ENCODE peak calls at places on chromosomes 5 and 9, in ten cellular contexts. S is right lobe of liver, K is prostate gland, D is MM.1S, A is astrocyte, H is colonic mucosa, C is ovary, Z is HCT116, E is hepatocyte, G is GM23338. T is an unnamed sample.

GRCh38 chr5:107361945-107362344 is 308.8 kb downstream of the EFNA5 start:
- DNase-seq in S (peak; percentile 19), K (no peak), D (no peak), A (no peak), H (no peak), C (no peak), Z (no peak), E (peak; percentile 52), G (no peak), T (peak; percentile 58)

GRCh38 chr5:148747536-148747906 is 78.9 kb upstream of the ADRB2 start:
- DNase-seq in S (no peak), K (no peak), D (no peak), A (no peak), H (no peak), C (no peak), Z (no peak), E (no peak), G (no peak), T (no peak)

GRCh38 chr5:143044265-143044664 is 274.1 kb downstream of the ARHGAP26 start:
- DNase-seq in S (no peak), K (no peak), D (no peak), A (no peak), H (no peak), C (no peak), Z (no peak), E (no peak), G (no peak), T (no peak)

GRCh38 chr5:84197542-84197941 is 187.1 kb downstream of the EDIL3 start:
- DNase-seq in S (no peak), K (no peak), D (peak; percentile 15), A (no peak), H (no peak), C (no peak), Z (no peak), E (no peak), G (no peak), T (no peak)

GRCh38 chr5:133245191-133246052 is 193.6 kb downstream of the HSPA4 start:
- DNase-seq in S (no peak), K (no peak), D (no peak), A (peak; percentile 98), H (no peak), C (no peak), Z (peak; percentile 93), E (peak; percentile 44), G (no peak), T (peak; percentile 95)

GRCh38 chr9:13557724-13558123 is 278.2 kb upstream of the MPDZ start:
- DNase-seq in S (no peak), K (no peak), D (no peak), A (no peak), H (no peak), C (no peak), Z (no peak), E (no peak), G (no peak), T (no peak)

GRCh38 chr5:150600951-150601773 is 39.3 kb upstream of the SYNPO start:
- DNase-seq in S (peak; percentile 16), K (no peak), D (no peak), A (no peak), H (no peak), C (no peak), Z (no peak), E (no peak), G (no peak), T (no peak)

GRCh38 chr5:173757817-173758216 is 130.3 kb upstream of the CPEB4 start:
- DNase-seq in S (no peak), K (no peak), D (no peak), A (no peak), H (no peak), C (no peak), Z (no peak), E (no peak), G (no peak), T (no peak)

GRCh38 chr9:13942695-13943094 is 371.2 kb downstream of the NFIB start:
- DNase-seq in S (no peak), K (no peak), D (no peak), A (peak; percentile 100), H (no peak), C (no peak), Z (no peak), E (peak; percentile 37), G (no peak), T (peak; percentile 93)

GRCh38 chr5:61995486-61995885 is 310.5 kb upstream of the KIF2A start:
- DNase-seq in S (no peak), K (no peak), D (no peak), A (no peak), H (no peak), C (no peak), Z (no peak), E (no peak), G (no peak), T (no peak)

GRCh38 chr9:11338130-11338529 is 725.3 kb upstream of the PTPRD start:
- DNase-seq in S (no peak), K (no peak), D (peak; percentile 83), A (no peak), H (no peak), C (no peak), Z (no peak), E (no peak), G (no peak), T (no peak)

GRCh38 chr9:76302947-76303550 is 91.2 kb downstream of the RFK start:
- DNase-seq in S (no peak), K (no peak), D (peak; percentile 50), A (peak; percentile 30), H (no peak), C (no peak), Z (peak; percentile 29), E (peak; percentile 71), G (peak; percentile 82), T (no peak)
- TF ChIP-seq CTCF in S (peak; percentile 60), K (peak; percentile 74), D (peak; percentile 40), A (peak; percentile 46), H (peak; percentile 59), C (peak; percentile 81), Z (peak; percentile 48), E (peak; percentile 77), G (peak; percentile 65), T (peak; percentile 81)

GRCh38 chr5:953535-954449 is 54.8 kb upstream of the NKD2 start:
- DNase-seq in S (no peak), K (no peak), D (no peak), A (no peak), H (no peak), C (no peak), Z (no peak), E (no peak), G (no peak), T (no peak)

GRCh38 chr5:949815-950560 is 57.3 kb downstream of the TRIP13 start:
- DNase-seq in S (no peak), K (no peak), D (no peak), A (no peak), H (no peak), C (no peak), Z (no peak), E (no peak), G (no peak), T (no peak)

GRCh38 chr5:951940-952596 is 56.5 kb upstream of the NKD2 start:
- DNase-seq in S (no peak), K (no peak), D (no peak), A (no peak), H (no peak), C (no peak), Z (no peak), E (no peak), G (no peak), T (no peak)

GRCh38 chr5:949275-949543 is 56.5 kb downstream of the TRIP13 start:
- DNase-seq in S (no peak), K (no peak), D (no peak), A (no peak), H (no peak), C (no peak), Z (no peak), E (no peak), G (no peak), T (no peak)

GRCh38 chr5:952597-953271 is 55.9 kb upstream of the NKD2 start:
- DNase-seq in S (no peak), K (no peak), D (no peak), A (no peak), H (no peak), C (no peak), Z (no peak), E (no peak), G (no peak), T (no peak)
- H3K4me1 ChIP-seq in S (peaks cover 14% of the 10 kb centered on the region), K (no peaks in the 10 kb centered on the region), D (peaks cover 5% of the 10 kb centered on the region), A (peaks cover 19% of the 10 kb centered on the region), H (no peaks in the 10 kb centered on the region), C (peaks cover 11% of the 10 kb centered on the region), Z (peaks cover 17% of the 10 kb centered on the region), E (peaks cover 18% of the 10 kb centered on the region), G (no peaks in the 10 kb centered on the region), T (no peaks in the 10 kb centered on the region)

DNA sequence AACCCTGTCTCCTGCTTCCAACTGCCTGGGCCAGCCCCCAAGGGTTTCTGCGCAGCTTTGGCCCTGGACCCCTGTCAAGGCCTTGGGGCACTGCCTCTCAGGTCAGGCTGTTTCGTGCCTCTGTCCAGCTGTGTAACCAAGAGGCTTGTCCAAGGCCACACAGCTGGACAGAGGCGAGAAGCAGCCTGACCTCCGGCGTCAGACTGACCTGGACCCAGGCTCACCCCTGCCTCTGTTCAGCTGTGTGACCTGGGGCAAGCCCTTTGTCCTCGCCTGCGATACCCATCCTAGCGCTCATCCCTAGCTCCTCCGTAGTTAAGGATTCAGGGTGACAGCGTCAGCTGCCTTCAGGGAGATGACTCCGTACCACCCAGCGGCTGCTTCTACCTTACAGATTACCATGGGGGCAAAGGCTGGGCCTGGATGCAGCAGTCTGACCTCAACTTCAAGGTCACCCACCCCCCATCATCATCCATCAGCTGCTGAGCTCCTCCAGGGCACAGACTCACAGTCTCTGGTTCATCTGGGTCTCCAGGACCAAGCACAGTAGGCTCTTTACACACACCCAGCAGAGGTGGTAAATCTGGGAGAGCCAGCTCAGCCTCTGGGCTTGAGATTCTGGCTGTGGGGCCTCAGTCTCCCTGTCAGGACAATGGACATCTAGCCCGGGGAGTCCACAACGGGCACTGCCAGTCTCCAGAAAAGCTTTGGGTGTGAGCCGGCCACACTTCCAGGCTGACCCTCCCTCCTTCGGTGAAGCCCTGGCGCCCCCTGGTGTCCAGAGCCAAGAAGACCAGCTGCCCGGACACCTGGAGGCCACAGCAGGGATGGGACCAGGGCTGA is 7.9 kb downstream of the AK1 start:
- DNase-seq in S (peak; percentile 90), K (peak; percentile 67), D (peak; percentile 84), A (no peak), H (peak; percentile 94), C (peak; percentile 92), Z (peak; percentile 65), E (peak; percentile 91), G (peak; percentile 94), T (peak; percentile 10)
- TF ChIP-seq CTCF in S (peak; percentile 88), K (peak; percentile 89), D (peak; percentile 91), A (peak; percentile 76), H (peak; percentile 81), C (peak; percentile 98), Z (peak; percentile 87), E (peak; percentile 76), G (peak; percentile 79), T (peak; percentile 91)

DNA sequence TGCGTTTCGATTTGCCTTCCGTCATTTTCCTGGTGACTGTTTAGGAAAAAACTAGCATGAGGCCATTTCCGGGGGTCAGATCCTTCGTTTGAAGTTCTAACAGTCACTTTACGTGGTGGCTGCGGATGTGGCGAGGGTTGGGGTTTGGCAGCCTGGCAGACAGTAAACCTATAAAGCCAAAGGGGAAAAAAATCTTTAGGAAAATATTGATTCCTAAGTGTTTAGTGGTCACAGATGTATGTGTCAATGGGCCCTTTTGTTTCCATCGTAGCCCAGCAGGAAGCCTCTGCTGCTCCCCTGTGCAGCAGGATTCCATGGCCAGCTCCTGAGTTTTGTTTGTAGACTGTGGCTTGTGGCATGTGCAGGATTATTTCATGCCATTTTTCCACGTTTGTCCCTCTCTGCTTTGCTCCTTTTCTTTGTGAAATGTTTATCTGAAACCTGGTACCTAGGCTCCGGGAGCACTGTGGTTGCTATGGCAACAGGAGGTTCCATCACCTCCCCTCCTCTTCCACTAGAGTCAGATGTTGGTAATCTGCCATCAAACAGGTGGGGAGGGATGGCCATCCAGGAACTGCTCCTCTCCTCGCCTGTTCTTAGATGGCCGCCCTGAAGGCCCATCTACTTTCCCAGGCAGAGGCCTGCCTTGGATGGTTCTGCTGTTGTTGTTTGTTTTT is 202.3 kb downstream of the AOPEP start:
- DNase-seq in S (no peak), K (no peak), D (no peak), A (peak; percentile 88), H (no peak), C (peak; percentile 6), Z (no peak), E (no peak), G (no peak), T (no peak)
- H3K4me1 ChIP-seq in S (no peaks in the 10 kb centered on the region), K (no peaks in the 10 kb centered on the region), D (no peaks in the 10 kb centered on the region), A (peaks cover 36% of the 10 kb centered on the region), H (peaks cover 8% of the 10 kb centered on the region), C (no peaks in the 10 kb centered on the region), Z (no peaks in the 10 kb centered on the region), E (peaks cover 22% of the 10 kb centered on the region), G (no peaks in the 10 kb centered on the region), T (peaks cover 16% of the 10 kb centered on the region)

T was measured in foreskin keratinocyte.